ENCODE peak calls at places on chromosome 17, in eight cellular contexts. One of them, this sample, is unnamed.

GRCh38 chr17:60311186-60311585 is 80.7 kb downstream of the USP32 start:
- DNase-seq in HCEC 1CT: peak; percentile 16
- DNase-seq in stimulated activated CD4-positive, alpha-beta T cell treated with anti-CD3 and anti-CD28 coated beads, Interleukin-2, amount 100 ng/mL, for 24 hours: no peak
- DNase-seq in stimulated activated naive CD4-positive, alpha-beta T cell: no peak
- DNase-seq in germinal center: no peak
- DNase-seq in H7: no peak
- DNase-seq in stomach: no peak
- DNase-seq in uterus: no peak
- DNase-seq in this sample: no peak

GRCh38 chr17:63069245-63069644 is 103.2 kb downstream of the TANC2 start:
- DNase-seq in HCEC 1CT: no peak
- DNase-seq in stomach: no peak
- DNase-seq in stimulated activated naive CD4-positive, alpha-beta T cell: no peak
- DNase-seq in uterus: no peak
- DNase-seq in H7: no peak
- DNase-seq in stimulated activated CD4-positive, alpha-beta T cell treated with anti-CD3 and anti-CD28 coated beads, Interleukin-2, amount 100 ng/mL, for 24 hours: no peak
- DNase-seq in germinal center: no peak
- DNase-seq in this sample: no peak

GRCh38 chr17:17313350-17313991 is 10.3 kb downstream of the NT5M start:
- DNase-seq in stimulated activated CD4-positive, alpha-beta T cell treated with anti-CD3 and anti-CD28 coated beads, Interleukin-2, amount 100 ng/mL, for 24 hours: peak; percentile 71
- DNase-seq in HCEC 1CT: no peak
- DNase-seq in uterus: no peak
- DNase-seq in H7: peak; percentile 90
- DNase-seq in stimulated activated naive CD4-positive, alpha-beta T cell: peak; percentile 78
- DNase-seq in stomach: peak; percentile 70
- DNase-seq in germinal center: peak; percentile 79
- DNase-seq in this sample: peak; percentile 58

GRCh38 chr17:41728056-41728455 is 6.4 kb downstream of the HAP1 start:
- DNase-seq in stimulated activated CD4-positive, alpha-beta T cell treated with anti-CD3 and anti-CD28 coated beads, Interleukin-2, amount 100 ng/mL, for 24 hours: no peak
- DNase-seq in stomach: no peak
- DNase-seq in germinal center: no peak
- DNase-seq in HCEC 1CT: no peak
- DNase-seq in H7: peak; percentile 38
- DNase-seq in uterus: no peak
- DNase-seq in stimulated activated naive CD4-positive, alpha-beta T cell: no peak
- DNase-seq in this sample: no peak

GRCh38 chr17:5209396-5209795 is 17.7 kb upstream of the ZNF594 start:
- DNase-seq in uterus: no peak
- DNase-seq in stimulated activated CD4-positive, alpha-beta T cell treated with anti-CD3 and anti-CD28 coated beads, Interleukin-2, amount 100 ng/mL, for 24 hours: no peak
- DNase-seq in stimulated activated naive CD4-positive, alpha-beta T cell: no peak
- DNase-seq in H7: no peak
- DNase-seq in HCEC 1CT: peak; percentile 6
- DNase-seq in stomach: no peak
- DNase-seq in germinal center: no peak
- DNase-seq in this sample: no peak

GRCh38 chr17:74671031-74671771 is 41.5 kb downstream of the CD300LF start:
- DNase-seq in uterus: peak; percentile 25
- DNase-seq in germinal center: peak; percentile 55
- DNase-seq in stimulated activated CD4-positive, alpha-beta T cell treated with anti-CD3 and anti-CD28 coated beads, Interleukin-2, amount 100 ng/mL, for 24 hours: peak; percentile 82
- DNase-seq in stimulated activated naive CD4-positive, alpha-beta T cell: peak; percentile 74
- DNase-seq in H7: peak; percentile 94
- DNase-seq in stomach: peak; percentile 64
- DNase-seq in HCEC 1CT: no peak
- DNase-seq in this sample: peak; percentile 73

GRCh38 chr17:16934133-16934795 is 37.7 kb downstream of the TNFRSF13B start:
- DNase-seq in stomach: no peak
- DNase-seq in uterus: no peak
- DNase-seq in stimulated activated naive CD4-positive, alpha-beta T cell: no peak
- DNase-seq in H7: peak; percentile 16
- DNase-seq in HCEC 1CT: no peak
- DNase-seq in stimulated activated CD4-positive, alpha-beta T cell treated with anti-CD3 and anti-CD28 coated beads, Interleukin-2, amount 100 ng/mL, for 24 hours: no peak
- DNase-seq in germinal center: no peak
- DNase-seq in this sample: no peak

GRCh38 chr17:59561042-59561441 is 4.4 kb upstream of the DHX40 start:
- DNase-seq in H7: peak; percentile 62
- DNase-seq in HCEC 1CT: peak; percentile 46
- DNase-seq in stomach: no peak
- DNase-seq in uterus: no peak
- DNase-seq in germinal center: peak; percentile 32
- DNase-seq in stimulated activated naive CD4-positive, alpha-beta T cell: no peak
- DNase-seq in stimulated activated CD4-positive, alpha-beta T cell treated with anti-CD3 and anti-CD28 coated beads, Interleukin-2, amount 100 ng/mL, for 24 hours: no peak
- DNase-seq in this sample: no peak

GRCh38 chr17:77637807-77638182 is 320.7 kb upstream of the TNRC6C start:
- DNase-seq in stimulated activated naive CD4-positive, alpha-beta T cell: no peak
- DNase-seq in uterus: no peak
- DNase-seq in germinal center: no peak
- DNase-seq in HCEC 1CT: no peak
- DNase-seq in stomach: no peak
- DNase-seq in H7: peak; percentile 61
- DNase-seq in stimulated activated CD4-positive, alpha-beta T cell treated with anti-CD3 and anti-CD28 coated beads, Interleukin-2, amount 100 ng/mL, for 24 hours: no peak
- DNase-seq in this sample: no peak

GRCh38 chr17:34997355-34997862 is 17.1 kb downstream of the LIG3 start:
- DNase-seq in germinal center: no peak
- DNase-seq in stimulated activated naive CD4-positive, alpha-beta T cell: no peak
- DNase-seq in HCEC 1CT: no peak
- DNase-seq in uterus: peak; percentile 77
- DNase-seq in stimulated activated CD4-positive, alpha-beta T cell treated with anti-CD3 and anti-CD28 coated beads, Interleukin-2, amount 100 ng/mL, for 24 hours: no peak
- DNase-seq in stomach: peak; percentile 88
- DNase-seq in H7: no peak
- DNase-seq in this sample: no peak

GRCh38 chr17:73616120-73616872 is 27.9 kb downstream of the SDK2 start:
- DNase-seq in stimulated activated naive CD4-positive, alpha-beta T cell: no peak
- DNase-seq in H7: no peak
- DNase-seq in HCEC 1CT: no peak
- DNase-seq in stomach: no peak
- DNase-seq in stimulated activated CD4-positive, alpha-beta T cell treated with anti-CD3 and anti-CD28 coated beads, Interleukin-2, amount 100 ng/mL, for 24 hours: no peak
- DNase-seq in germinal center: no peak
- DNase-seq in uterus: no peak
- DNase-seq in this sample: no peak

GRCh38 chr17:50710650-50711049 is 2.9 kb upstream of the ANKRD40 start:
- DNase-seq in stimulated activated CD4-positive, alpha-beta T cell treated with anti-CD3 and anti-CD28 coated beads, Interleukin-2, amount 100 ng/mL, for 24 hours: no peak
- DNase-seq in germinal center: no peak
- DNase-seq in H7: no peak
- DNase-seq in stomach: no peak
- DNase-seq in HCEC 1CT: no peak
- DNase-seq in stimulated activated naive CD4-positive, alpha-beta T cell: no peak
- DNase-seq in uterus: no peak
- DNase-seq in this sample: no peak

GRCh38 chr17:36731091-36731490 is 129.7 kb downstream of the MRM1 start:
- DNase-seq in stimulated activated naive CD4-positive, alpha-beta T cell: no peak
- DNase-seq in germinal center: no peak
- DNase-seq in HCEC 1CT: no peak
- DNase-seq in stomach: no peak
- DNase-seq in uterus: no peak
- DNase-seq in H7: no peak
- DNase-seq in stimulated activated CD4-positive, alpha-beta T cell treated with anti-CD3 and anti-CD28 coated beads, Interleukin-2, amount 100 ng/mL, for 24 hours: no peak
- DNase-seq in this sample: no peak